ENCODE peak calls at places on chromosome X, in five cellular contexts. Y is neuronal stem cell, C is mesenchymal stem cell, O is H1, H is H9. E is an unnamed sample.

GRCh38 chrX:130714135-130714534 is 188.9 kb downstream of the ENOX2 start:
- DNase-seq in Y (no peak), C (no peak), O (no peak), H (no peak), E (no peak)

GRCh38 chrX:7146703-7147430 is 645 bp upstream of the STS start:
- DNase-seq in Y (no peak), C (peak), O (no peak), H (peak), E (peak)

GRCh38 chrX:24550166-24550565 is 85.1 kb downstream of the PDK3 start:
- DNase-seq in Y (no peak), C (no peak), O (no peak), H (no peak), E (no peak)

GRCh38 chrX:136538811-136539210 is 6.8 kb downstream of the VGLL1 start:
- DNase-seq in Y (no peak), C (no peak), O (no peak), H (no peak), E (no peak)

GRCh38 chrX:38859602-38860001 is 58.3 kb downstream of the MID1IP1 start:
- DNase-seq in Y (no peak), C (peak), O (no peak), H (no peak), E (no peak)

GRCh38 chrX:68841251-68842049 is 12.6 kb downstream of the EFNB1 start:
- DNase-seq in Y (no peak), C (no peak), O (no peak), H (no peak), E (no peak)

GRCh38 chrX:79361192-79361870 is 5.8 kb downstream of the ITM2A start:
- DNase-seq in Y (no peak), C (no peak), O (no peak), H (no peak), E (no peak)

GRCh38 chrX:23901805-23902204 is 5.9 kb downstream of the APOO start:
- DNase-seq in Y (peak), C (peak), O (no peak), H (peak), E (peak)

GRCh38 chrX:85859426-85859825 is 187.9 kb downstream of the CHM start:
- DNase-seq in Y (no peak), C (no peak), O (no peak), H (no peak), E (no peak)

DNA sequence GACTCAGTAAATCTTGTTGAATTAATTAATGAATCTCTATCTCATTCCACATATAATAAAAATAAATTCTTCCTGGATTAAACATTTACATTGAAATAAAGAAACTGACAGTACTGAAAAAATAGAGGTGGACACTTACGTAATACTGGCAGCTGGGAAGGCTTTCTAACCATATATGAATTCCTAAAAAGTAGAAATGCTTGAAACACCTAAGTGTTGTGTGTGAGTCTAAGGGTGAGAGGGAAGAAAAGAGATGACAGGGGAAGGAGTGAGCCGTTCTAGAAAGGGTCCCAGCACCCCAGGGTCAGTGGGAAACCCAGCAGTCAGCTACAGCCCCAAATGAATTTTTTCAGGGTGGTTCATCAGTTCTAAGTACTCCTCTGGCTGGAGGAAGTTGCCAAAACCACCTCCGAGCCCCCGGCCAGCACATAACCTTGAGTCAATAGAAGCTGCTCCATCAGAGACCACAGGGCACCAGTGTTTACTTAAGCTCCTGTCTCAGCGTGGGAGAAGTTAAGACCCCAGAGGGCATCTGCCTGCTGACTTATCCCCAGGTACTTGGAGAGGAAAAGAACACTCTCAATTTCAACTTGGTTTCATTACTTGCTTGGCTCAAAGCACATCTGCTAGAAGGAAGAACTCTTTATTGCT is 18.3 kb downstream of the GAB3 start:
- DNase-seq in Y (no peak), C (peak), O (no peak), H (no peak), E (peak)
- H2BK12ac ChIP-seq in Y (no peak), C (peak), O (no peak), H (no peak), E (no peak)

DNA sequence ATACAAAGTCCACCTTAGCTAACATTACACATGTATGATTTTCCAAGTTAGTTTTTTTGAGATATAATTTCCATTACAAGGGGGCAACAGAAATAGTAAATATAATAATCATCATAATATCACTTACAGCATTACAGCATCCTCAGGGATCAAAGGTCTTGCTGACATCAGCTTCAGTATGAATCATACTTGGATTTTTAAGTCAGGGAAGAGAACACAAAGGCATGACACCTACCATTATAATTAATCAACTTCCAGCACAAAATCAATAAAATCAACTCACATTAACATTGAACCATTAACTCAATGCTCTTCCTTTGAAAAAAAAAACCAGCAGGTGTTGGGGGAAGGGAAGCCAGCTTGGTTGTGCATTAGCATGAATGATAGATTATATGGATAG is 66.8 kb upstream of the CAPN6 start:
- DNase-seq in Y (no peak), C (no peak), O (no peak), H (no peak), E (no peak)
- H2BK12ac ChIP-seq in Y (no peak), C (no peak), O (no peak), H (no peak), E (no peak)

GRCh38 chrX:95666056-95666455 is 1018.6 kb upstream of the DIAPH2 start:
- DNase-seq in Y (no peak), C (no peak), O (no peak), H (no peak), E (no peak)
- H2BK12ac ChIP-seq in Y (no peak), C (no peak), O (no peak), H (no peak), E (no peak)

DNA sequence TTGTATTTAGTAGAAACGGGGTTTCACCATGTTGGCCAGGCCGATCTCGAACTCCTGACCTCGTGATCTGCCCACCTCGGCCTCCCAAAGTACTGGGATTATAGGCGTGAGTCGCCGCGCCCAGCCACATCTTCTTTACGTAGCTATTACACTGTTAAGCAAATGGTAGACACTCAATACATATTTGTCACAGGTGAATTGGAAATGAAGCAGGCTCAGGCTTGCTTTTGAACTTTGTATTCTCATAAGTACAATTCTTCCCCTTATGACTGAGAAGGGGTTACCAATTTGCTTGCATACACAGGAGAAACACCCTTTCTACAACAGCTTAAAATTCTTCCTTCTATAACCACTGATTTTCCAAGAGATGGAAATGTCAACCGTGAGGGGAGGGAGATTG is 787 bp upstream of the SRPX2 start:
- DNase-seq in Y (no peak), C (no peak), O (no peak), H (no peak), E (no peak)
- H2BK12ac ChIP-seq in Y (no peak), C (no peak), O (no peak), H (no peak), E (no peak)

GRCh38 chrX:13033193-13033592 is 11.2 kb downstream of the FAM9C start:
- DNase-seq in Y (no peak), C (no peak), O (no peak), H (no peak), E (no peak)

GRCh38 chrX:13036896-13037295 is 7.5 kb downstream of the FAM9C start:
- DNase-seq in Y (no peak), C (no peak), O (no peak), H (no peak), E (no peak)
- H2BK12ac ChIP-seq in Y (no peak), C (no peak), O (no peak), H (no peak), E (no peak)

GRCh38 chrX:41177297-41177696 is 92.1 kb downstream of the USP9X start:
- DNase-seq in Y (no peak), C (no peak), O (no peak), H (no peak), E (no peak)
- H2BK12ac ChIP-seq in Y (no peak), C (no peak), O (no peak), H (no peak), E (no peak)

GRCh38 chrX:135309430-135309923 is at the start of gene ETDC:
- DNase-seq in Y (no peak), C (no peak), O (no peak), H (no peak), E (no peak)
- H2BK12ac ChIP-seq in Y (no peak), C (no peak), O (no peak), H (no peak), E (no peak)

GRCh38 chrX:55452825-55453124 is 848 bp downstream of the MAGEH1 start:
- DNase-seq in Y (no peak), C (no peak), O (no peak), H (no peak), E (no peak)

GRCh38 chrX:55450259-55450658 is 1.7 kb upstream of the MAGEH1 start:
- DNase-seq in Y (no peak), C (peak), O (no peak), H (no peak), E (no peak)

GRCh38 chrX:55451990-55452824 is at the start of gene MAGEH1:
- DNase-seq in Y (peak), C (peak), O (peak), H (peak), E (peak)

GRCh38 chrX:55451626-55451989 is 319 bp upstream of the MAGEH1 start:
- DNase-seq in Y (no peak), C (no peak), O (no peak), H (no peak), E (no peak)

GRCh38 chrX:55451125-55451524 is 802 bp upstream of the MAGEH1 start:
- DNase-seq in Y (no peak), C (no peak), O (no peak), H (no peak), E (no peak)
- H2BK12ac ChIP-seq in Y (no peak), C (no peak), O (no peak), H (no peak), E (no peak)